ENCODE peak calls at places on chromosome 5, in ten cellular contexts. O is fibroblast of lung; J is PC-3; L is SK-N-MC; N is spleen; D is esophagus squamous epithelium; K is ovary; G is A549; B is CD8-positive, alpha-beta T cell; A is CD8-positive, alpha-beta memory T cell. U is an unnamed sample.

GRCh38 chr5:14946813-14947640 is 75.4 kb upstream of the ANKH start:
- DNase-seq in D (no peak), K (no peak), A (peak), N (no peak), L (no peak), B (peak), G (peak), J (peak), O (peak), U (no peak)

GRCh38 chr5:130520211-130520610 is 615.9 kb downstream of the CHSY3 start:
- DNase-seq in J (peak), N (no peak), B (no peak), L (no peak), G (no peak), O (no peak), D (no peak), A (no peak), K (no peak), U (no peak)

GRCh38 chr5:31626604-31627234 is 12.2 kb upstream of the PDZD2 start:
- DNase-seq in G (no peak), D (no peak), B (no peak), A (no peak), L (no peak), O (no peak), J (peak), N (no peak), K (no peak), U (no peak)

GRCh38 chr5:83096660-83097334 is 19.4 kb downstream of the XRCC4 start:
- DNase-seq in L (no peak), B (no peak), N (no peak), A (no peak), O (no peak), D (no peak), G (no peak), K (no peak), J (no peak), U (no peak)

GRCh38 chr5:7218146-7218545 is 177.8 kb upstream of the ADCY2 start:
- DNase-seq in B (no peak), O (no peak), K (no peak), N (no peak), A (no peak), L (no peak), D (no peak), J (no peak), G (no peak), U (no peak)

GRCh38 chr5:115461506-115462290 is 82.9 kb downstream of the FEM1C start:
- DNase-seq in O (peak), A (no peak), G (peak), K (no peak), B (no peak), D (no peak), L (no peak), J (peak), N (no peak), U (no peak)

GRCh38 chr5:109703827-109704226 is 14.1 kb downstream of the MAN2A1 start:
- DNase-seq in A (no peak), J (no peak), G (no peak), N (no peak), D (no peak), B (no peak), L (no peak), K (no peak), O (peak), U (no peak)

GRCh38 chr5:107269678-107270077 is 401.1 kb downstream of the EFNA5 start:
- DNase-seq in D (no peak), G (no peak), B (no peak), K (no peak), J (no peak), O (no peak), A (no peak), L (no peak), N (no peak), U (no peak)

GRCh38 chr5:68455216-68455615 is 239.7 kb downstream of the PIK3R1 start:
- DNase-seq in K (no peak), D (no peak), A (no peak), J (peak), L (no peak), N (no peak), O (no peak), G (no peak), B (no peak), U (no peak)

GRCh38 chr5:55140908-55141665 is 18.9 kb upstream of the GPX8 start:
- DNase-seq in J (no peak), G (no peak), K (no peak), B (no peak), L (no peak), D (no peak), O (no peak), A (no peak), N (no peak), U (no peak)

GRCh38 chr5:133425183-133425582 is 187.2 kb downstream of the FSTL4 start:
- DNase-seq in D (no peak), N (no peak), B (no peak), O (no peak), J (no peak), G (no peak), L (no peak), K (no peak), A (no peak), U (peak)

GRCh38 chr5:7886849-7887460 is 18.0 kb downstream of the MTRR start:
- DNase-seq in J (peak), G (peak), N (no peak), K (no peak), L (peak), A (no peak), O (peak), B (no peak), D (no peak), U (no peak)

GRCh38 chr5:112253478-112254250 is 165.4 kb downstream of the EPB41L4A start:
- DNase-seq in O (no peak), N (no peak), K (peak), A (no peak), J (peak), L (no peak), G (no peak), D (no peak), B (no peak), U (no peak)

GRCh38 chr5:107499237-107499636 is 171.5 kb downstream of the EFNA5 start:
- DNase-seq in K (no peak), O (no peak), A (no peak), B (no peak), D (no peak), J (no peak), N (no peak), L (no peak), G (no peak), U (no peak)

GRCh38 chr5:14917719-14918118 is 46.1 kb upstream of the ANKH start:
- DNase-seq in D (no peak), K (no peak), N (no peak), J (peak), L (no peak), A (no peak), O (no peak), B (no peak), G (no peak), U (no peak)

GRCh38 chr5:1755321-1755949 is 44.2 kb downstream of the MRPL36 start:
- DNase-seq in O (no peak), K (peak), L (no peak), J (no peak), A (no peak), D (no peak), N (no peak), B (no peak), G (no peak), U (no peak)

GRCh38 chr5:66828551-66829421 is 232.6 kb downstream of the MAST4 start:
- DNase-seq in A (peak), O (peak), J (peak), K (peak), G (no peak), N (peak), L (no peak), D (peak), B (peak), U (peak)

GRCh38 chr5:119022017-119022745 is 33.8 kb upstream of the DTWD2 start:
- DNase-seq in K (no peak), G (peak), L (no peak), J (peak), A (peak), B (no peak), N (peak), O (peak), D (no peak), U (no peak)

GRCh38 chr5:39107350-39107749 is 33.2 kb upstream of the RICTOR start:
- DNase-seq in A (no peak), J (no peak), B (no peak), O (no peak), K (no peak), D (no peak), L (no peak), N (no peak), G (no peak), U (no peak)

GRCh38 chr5:170445936-170446335 is 56.8 kb upstream of the KCNMB1 start:
- DNase-seq in N (no peak), A (no peak), G (no peak), J (no peak), O (no peak), L (no peak), B (no peak), K (no peak), D (no peak), U (no peak)

GRCh38 chr5:140262839-140263238 is 40.1 kb downstream of the PFDN1 start:
- DNase-seq in L (no peak), G (no peak), B (no peak), O (no peak), N (no peak), J (no peak), A (no peak), K (no peak), D (no peak), U (no peak)

GRCh38 chr5:127229185-127229889 is 61.3 kb upstream of the MEGF10 start:
- DNase-seq in D (no peak), K (peak), O (peak), B (peak), J (peak), N (peak), L (no peak), A (peak), G (peak), U (no peak)

GRCh38 chr5:139807647-139808030 is 12.0 kb downstream of the PSD2 start:
- DNase-seq in K (no peak), A (no peak), D (no peak), O (no peak), L (no peak), J (no peak), N (peak), G (no peak), B (no peak), U (no peak)

GRCh38 chr5:105263522-105263921 is 1700.9 kb upstream of the NUDT12 start:
- DNase-seq in A (no peak), J (no peak), O (no peak), L (no peak), K (no peak), G (no peak), B (no peak), D (no peak), N (no peak), U (no peak)

GRCh38 chr5:178346607-178347334 is 114.2 kb upstream of the PHYKPL start:
- DNase-seq in G (no peak), O (no peak), K (no peak), D (no peak), A (no peak), B (no peak), L (no peak), N (peak), J (no peak), U (no peak)

GRCh38 chr5:71719092-71719964 is at the start of gene CARTPT:
- DNase-seq in O (peak), D (no peak), K (no peak), L (no peak), G (no peak), A (no peak), N (no peak), B (no peak), J (no peak), U (no peak)

GRCh38 chr5:174692982-174693422 is 31.4 kb upstream of the MSX2 start:
- DNase-seq in A (no peak), O (no peak), G (no peak), J (no peak), K (no peak), D (no peak), N (no peak), L (no peak), B (no peak), U (no peak)

GRCh38 chr5:56297851-56298250 is 64.7 kb upstream of the ANKRD55 start:
- DNase-seq in K (no peak), J (no peak), L (no peak), O (no peak), B (no peak), D (no peak), G (no peak), A (no peak), N (no peak), U (no peak)
- H3K27ac ChIP-seq in K (no peak), J (no peak), L (no peak), O (no peak), B (no peak), D (no peak), G (no peak), A (no peak), N (no peak), U (no peak)

GRCh38 chr5:60792438-60792837 is 51.6 kb downstream of the ELOVL7 start:
- DNase-seq in O (no peak), L (no peak), D (no peak), G (no peak), A (no peak), K (no peak), B (no peak), N (no peak), J (no peak), U (no peak)

GRCh38 chr5:60794691-60795090 is 49.4 kb downstream of the ELOVL7 start:
- DNase-seq in O (no peak), B (no peak), L (no peak), A (no peak), K (no peak), G (no peak), J (no peak), D (no peak), N (no peak), U (no peak)

GRCh38 chr5:60788863-60789513 is 55.1 kb downstream of the ELOVL7 start:
- DNase-seq in A (no peak), L (no peak), B (no peak), O (no peak), J (no peak), K (no peak), N (no peak), G (no peak), D (no peak), U (no peak)

DNA sequence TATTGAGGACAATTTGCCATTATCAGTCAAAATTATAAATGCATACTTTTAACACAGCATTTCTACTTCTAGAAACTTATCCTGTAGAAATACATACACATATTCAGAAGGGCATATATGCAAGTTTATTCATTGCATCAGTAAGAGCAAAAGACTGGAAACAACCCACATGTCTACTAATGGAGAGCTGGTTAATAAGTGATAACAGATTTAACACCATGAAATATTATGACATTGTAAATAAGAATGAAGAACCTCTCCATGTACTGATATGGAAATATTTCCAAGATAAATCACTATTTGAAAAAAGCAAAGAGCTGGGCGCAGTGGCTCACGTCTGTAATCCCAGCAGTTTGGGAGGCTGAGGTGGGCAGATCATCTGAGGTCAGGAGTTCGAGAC is 54.5 kb downstream of the ELOVL7 start:
- DNase-seq in O (no peak), L (no peak), N (no peak), A (no peak), D (no peak), B (no peak), G (no peak), J (no peak), K (no peak), U (no peak)
- H3K27ac ChIP-seq in O (no peak), L (no peak), N (no peak), A (no peak), D (no peak), B (no peak), G (no peak), J (no peak), K (no peak), U (no peak)

DNA sequence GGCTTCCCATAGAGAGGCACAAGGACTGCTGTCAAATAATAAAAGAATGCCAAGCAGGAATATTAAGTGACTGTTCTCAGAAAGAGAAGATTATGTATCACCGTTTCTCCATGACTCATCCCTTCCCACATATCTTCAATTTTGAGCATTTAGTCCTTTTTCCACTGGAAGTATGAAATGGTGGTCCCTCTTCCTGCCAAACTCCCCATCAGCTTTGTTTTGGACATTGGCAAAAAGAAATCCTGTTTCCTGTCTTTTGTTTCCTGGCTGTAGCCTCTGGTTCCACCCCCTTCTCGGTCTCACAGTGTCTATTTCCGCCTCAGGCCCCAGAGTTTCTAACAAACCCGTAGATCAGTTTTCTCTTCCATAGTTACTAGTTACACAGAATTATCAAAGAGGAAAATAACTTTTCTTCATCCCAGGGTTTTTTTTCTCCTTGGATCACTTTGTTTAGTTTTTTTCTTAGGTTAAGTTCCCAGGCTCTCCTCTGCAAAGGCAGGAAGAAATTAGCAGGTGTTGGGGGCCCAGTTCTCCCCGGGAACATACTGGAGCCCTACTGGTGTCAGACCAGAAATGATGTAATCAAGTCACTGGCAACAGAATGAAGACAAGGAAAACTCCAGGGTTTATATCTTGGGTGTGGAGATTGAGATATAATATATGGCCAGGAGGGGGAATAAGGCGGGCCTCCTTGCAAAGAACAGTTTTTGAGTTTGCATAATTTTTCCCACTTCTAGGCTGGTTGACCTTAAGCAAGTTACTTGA is 26.3 kb upstream of the ARHGAP26 start:
- DNase-seq in L (no peak), N (no peak), B (no peak), G (no peak), O (no peak), D (no peak), J (peak), A (no peak), K (no peak), U (no peak)
- H3K27ac ChIP-seq in L (peak), N (peak), B (no peak), G (no peak), O (no peak), D (peak), J (no peak), A (no peak), K (no peak), U (peak)

GRCh38 chr5:136115183-136115865 is 17.3 kb upstream of the SMAD5 start:
- DNase-seq in J (no peak), L (no peak), G (no peak), O (no peak), N (no peak), D (no peak), A (no peak), K (no peak), B (no peak), U (no peak)

GRCh38 chr5:136113606-136114005 is 19.0 kb upstream of the SMAD5 start:
- DNase-seq in J (no peak), K (no peak), G (no peak), D (no peak), L (no peak), O (no peak), N (no peak), B (no peak), A (no peak), U (no peak)

GRCh38 chr5:136120529-136120928 is 12.1 kb upstream of the SMAD5 start:
- DNase-seq in D (no peak), L (no peak), O (no peak), K (no peak), A (no peak), N (no peak), B (no peak), J (no peak), G (no peak), U (no peak)

GRCh38 chr5:136109453-136109852 is 23.2 kb upstream of the SMAD5 start:
- DNase-seq in O (no peak), D (no peak), K (no peak), G (no peak), A (no peak), J (no peak), L (no peak), B (no peak), N (no peak), U (no peak)

GRCh38 chr5:136114406-136115132 is 18.1 kb upstream of the SMAD5 start:
- DNase-seq in G (no peak), K (no peak), O (no peak), A (no peak), N (no peak), L (no peak), B (no peak), D (no peak), J (no peak), U (no peak)
- H3K27ac ChIP-seq in G (no peak), K (no peak), O (no peak), A (no peak), N (no peak), L (no peak), B (no peak), D (peak), J (no peak), U (no peak)

GRCh38 chr5:78508231-78508765 is 140.3 kb downstream of the LHFPL2 start:
- DNase-seq in L (no peak), D (no peak), J (peak), K (no peak), B (no peak), O (peak), G (no peak), N (no peak), A (no peak), U (no peak)
- H3K27ac ChIP-seq in L (no peak), D (peak), J (peak), K (no peak), B (no peak), O (peak), G (peak), N (no peak), A (no peak), U (peak)

GRCh38 chr5:88839238-88839637 is 43.7 kb downstream of the MEF2C start:
- DNase-seq in L (no peak), O (no peak), N (no peak), A (no peak), J (no peak), B (no peak), G (no peak), D (no peak), K (no peak), U (no peak)

GRCh38 chr5:88840497-88840896 is 42.5 kb downstream of the MEF2C start:
- DNase-seq in J (no peak), B (no peak), O (no peak), D (no peak), L (no peak), K (no peak), G (no peak), N (no peak), A (no peak), U (no peak)

GRCh38 chr5:88837817-88838216 is 45.2 kb downstream of the MEF2C start:
- DNase-seq in D (no peak), N (no peak), K (no peak), B (no peak), A (no peak), O (no peak), J (no peak), L (no peak), G (no peak), U (no peak)

GRCh38 chr5:88837222-88837621 is 45.8 kb downstream of the MEF2C start:
- DNase-seq in G (no peak), L (no peak), O (no peak), K (no peak), J (no peak), A (no peak), N (no peak), D (no peak), B (no peak), U (no peak)

DNA sequence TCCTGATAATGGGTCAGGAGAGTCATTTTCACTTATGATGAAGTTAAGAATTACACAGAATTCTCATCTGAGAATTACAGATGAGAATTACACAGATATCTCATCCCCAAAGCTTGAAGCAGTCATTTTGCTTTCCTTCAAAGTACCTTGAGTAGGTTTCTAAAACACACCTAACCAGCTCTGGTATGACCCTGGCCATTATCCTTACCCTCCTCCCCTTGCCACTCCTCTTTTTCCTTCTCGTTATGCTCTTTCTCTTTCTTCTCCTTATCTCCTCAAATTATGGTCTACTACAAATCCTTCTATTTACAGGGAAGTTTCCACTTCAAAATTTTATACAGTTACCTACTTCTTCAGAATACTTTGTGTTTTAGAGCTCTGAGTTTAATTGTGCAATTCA is 44.5 kb downstream of the MEF2C start:
- DNase-seq in L (no peak), N (no peak), J (no peak), G (no peak), B (no peak), D (no peak), K (no peak), A (no peak), O (no peak), U (no peak)
- H3K27ac ChIP-seq in L (no peak), N (no peak), J (no peak), G (no peak), B (no peak), D (peak), K (no peak), A (no peak), O (no peak), U (no peak)

GRCh38 chr5:124650960-124651662 is 95.3 kb downstream of the ZNF608 start:
- DNase-seq in G (no peak), A (no peak), J (no peak), D (no peak), O (peak), K (no peak), L (no peak), B (no peak), N (no peak), U (no peak)

GRCh38 chr5:124649548-124650501 is 96.6 kb downstream of the ZNF608 start:
- DNase-seq in B (peak), A (peak), K (peak), L (peak), O (peak), G (no peak), J (peak), D (peak), N (peak), U (no peak)

GRCh38 chr5:124647393-124647792 is 99.0 kb downstream of the ZNF608 start:
- DNase-seq in K (no peak), L (no peak), G (no peak), D (no peak), N (no peak), J (no peak), O (no peak), B (no peak), A (no peak), U (no peak)

GRCh38 chr5:124651663-124652513 is 94.6 kb downstream of the ZNF608 start:
- DNase-seq in B (no peak), K (peak), O (peak), L (no peak), J (peak), D (no peak), N (peak), A (peak), G (peak), U (peak)

GRCh38 chr5:124648902-124649467 is 97.5 kb downstream of the ZNF608 start:
- DNase-seq in D (no peak), K (no peak), N (no peak), O (no peak), L (no peak), B (no peak), J (no peak), G (no peak), A (no peak), U (no peak)
- H3K27ac ChIP-seq in D (peak), K (no peak), N (peak), O (peak), L (no peak), B (no peak), J (peak), G (no peak), A (no peak), U (no peak)

U was measured in caudate nucleus.